ENCODE peak calls at places on chromosome 6, in eight cellular contexts. U is hepatocyte, Y is AG09309, T is heart right ventricle, D is DND-41, O is HFFc6, N is psoas muscle, M is glutamatergic neuron. C is an unnamed sample.

GRCh38 chr6:161254126-161254753 is 19.6 kb downstream of the AGPAT4 start:
- DNase-seq in M (no peak), D (no peak), T (no peak), N (no peak), O (no peak), Y (no peak), U (peak), C (no peak)

GRCh38 chr6:169048806-169049205 is 204.8 kb downstream of the THBS2 start:
- DNase-seq in U (no peak), M (no peak), O (no peak), Y (no peak), N (no peak), D (no peak), T (no peak), C (no peak)

GRCh38 chr6:95576621-95577316 is 566 bp upstream of the MANEA start:
- DNase-seq in U (no peak), O (no peak), Y (no peak), D (no peak), N (no peak), M (no peak), T (no peak), C (no peak)

GRCh38 chr6:2818593-2818992 is 23.1 kb downstream of the SERPINB1 start:
- DNase-seq in T (no peak), Y (no peak), N (no peak), U (no peak), D (no peak), M (no peak), O (peak), C (peak)

GRCh38 chr6:68086199-68086598 is 548.9 kb upstream of the ADGRB3 start:
- DNase-seq in M (no peak), D (no peak), U (no peak), N (no peak), Y (no peak), O (no peak), T (no peak), C (no peak)

GRCh38 chr6:112018619-112019416 is 35.1 kb upstream of the CCN6 start:
- DNase-seq in T (peak), N (no peak), Y (peak), U (no peak), O (peak), D (no peak), M (no peak), C (no peak)

GRCh38 chr6:39224058-39224457 is 5.2 kb downstream of the KCNK5 start:
- DNase-seq in O (no peak), N (no peak), M (no peak), D (no peak), U (no peak), Y (no peak), T (no peak), C (no peak)

GRCh38 chr6:21537660-21538059 is 55.9 kb upstream of the SOX4 start:
- DNase-seq in O (no peak), Y (no peak), N (no peak), U (no peak), T (no peak), D (no peak), M (no peak), C (no peak)

GRCh38 chr6:118965843-118966242 is 30.9 kb upstream of the MCM9 start:
- DNase-seq in U (no peak), T (no peak), Y (no peak), D (no peak), O (no peak), M (no peak), N (no peak), C (no peak)

GRCh38 chr6:36590237-36590636 is 3.9 kb upstream of the SRSF3 start:
- DNase-seq in Y (peak), N (no peak), D (no peak), M (no peak), O (peak), U (peak), T (no peak), C (no peak)

GRCh38 chr6:4466769-4467480 is 309.3 kb upstream of the CDYL start:
- DNase-seq in N (no peak), Y (no peak), D (no peak), U (no peak), T (no peak), M (no peak), O (peak), C (no peak)
- TF ChIP-seq CTCF in N (no peak), Y (peak), D (no peak), U (no peak), T (no peak), M (no peak), O (peak), C (no peak)

GRCh38 chr6:13419422-13419821 is 68.0 kb downstream of the GFOD1 start:
- DNase-seq in N (no peak), D (no peak), Y (no peak), T (no peak), U (no peak), M (no peak), O (no peak), C (no peak)
- TF ChIP-seq CTCF in N (no peak), D (no peak), Y (no peak), T (no peak), U (no peak), M (no peak), O (no peak), C (no peak)

GRCh38 chr6:137165375-137166246 is 7.8 kb downstream of the IL22RA2 start:
- DNase-seq in M (no peak), Y (no peak), N (no peak), D (peak), U (no peak), O (peak), T (peak), C (peak)
- TF ChIP-seq CTCF in M (no peak), Y (peak), N (no peak), D (no peak), U (no peak), O (peak), T (no peak), C (no peak)

GRCh38 chr6:155694429-155694795 is 238.8 kb upstream of the NOX3 start:
- DNase-seq in T (no peak), Y (no peak), O (no peak), D (no peak), N (no peak), U (no peak), M (no peak), C (no peak)
- TF ChIP-seq CTCF in T (no peak), Y (no peak), O (no peak), D (no peak), N (no peak), U (no peak), M (no peak), C (no peak)

DNA sequence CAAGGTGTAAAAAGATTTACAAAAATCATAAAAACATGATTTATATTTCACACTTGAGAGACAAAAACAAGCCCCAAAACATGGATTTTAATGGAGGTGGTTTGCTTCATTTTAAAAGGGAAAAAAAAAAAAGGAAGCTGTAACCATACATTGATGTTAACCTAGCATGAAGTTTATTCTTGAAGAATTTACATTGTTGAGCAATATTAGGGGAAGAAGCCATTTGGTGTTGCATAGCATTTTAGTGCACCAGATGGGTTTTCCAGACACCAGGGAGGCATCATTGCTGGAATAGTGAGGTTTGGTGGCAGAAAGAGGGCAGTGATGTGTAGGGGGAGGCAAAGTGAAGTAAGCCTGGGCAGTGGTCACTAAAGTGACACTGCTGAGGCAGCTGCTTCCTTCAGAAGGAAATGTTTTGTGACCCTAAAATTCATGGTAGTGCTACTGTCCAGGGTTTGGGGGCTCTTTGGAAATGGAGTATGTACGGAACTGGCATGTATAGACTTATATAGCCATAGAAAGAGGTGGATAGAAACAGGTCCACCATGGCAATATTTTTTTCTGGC is 2.5 kb downstream of the TOMM6 start:
- DNase-seq in M (no peak), T (no peak), Y (no peak), N (no peak), D (no peak), O (no peak), U (no peak), C (no peak)
- TF ChIP-seq CTCF in M (no peak), T (no peak), Y (no peak), N (no peak), D (no peak), O (no peak), U (no peak), C (no peak)

GRCh38 chr6:31081872-31082271 is 30.5 kb downstream of the C6orf15 start:
- DNase-seq in N (no peak), M (no peak), D (no peak), Y (no peak), O (no peak), U (no peak), T (no peak), C (no peak)

GRCh38 chr6:31075528-31075927 is 36.8 kb downstream of the C6orf15 start:
- DNase-seq in O (peak), T (no peak), U (no peak), M (no peak), D (no peak), N (no peak), Y (no peak), C (no peak)

GRCh38 chr6:31076611-31077010 is 35.8 kb downstream of the C6orf15 start:
- DNase-seq in T (no peak), D (no peak), O (no peak), Y (no peak), M (no peak), U (no peak), N (no peak), C (no peak)

GRCh38 chr6:31083742-31084354 is 28.5 kb downstream of the C6orf15 start:
- DNase-seq in Y (no peak), T (no peak), M (peak), D (peak), U (peak), N (peak), O (peak), C (peak)

DNA sequence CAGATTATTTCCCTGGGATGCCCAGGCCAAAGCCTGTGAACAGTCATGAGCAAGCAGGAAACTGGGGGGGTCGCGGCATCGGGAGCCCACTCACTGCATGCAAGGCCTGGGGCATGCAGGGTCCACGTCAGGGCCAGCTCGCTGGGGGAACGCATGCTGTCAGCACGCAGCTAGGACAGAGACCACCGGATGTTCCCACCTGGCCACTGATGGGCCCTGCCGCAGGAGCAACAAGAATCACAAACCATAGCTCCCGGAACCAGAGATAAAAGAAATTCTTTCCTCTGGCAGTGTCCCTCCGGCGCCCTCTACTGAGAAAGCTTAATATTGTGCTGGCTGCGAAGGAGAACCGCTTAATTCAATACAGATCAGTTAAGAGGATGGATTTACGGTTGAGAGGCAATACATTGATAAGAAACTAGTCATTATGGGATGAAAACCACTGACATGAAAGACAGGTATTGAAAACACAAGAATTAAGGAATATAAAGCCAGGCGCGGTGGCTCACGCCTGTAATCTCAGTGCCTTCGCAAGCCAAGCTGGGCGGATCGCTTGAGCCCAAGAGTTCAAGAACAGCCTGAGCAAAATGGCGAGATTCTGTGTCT is 32.6 kb downstream of the C6orf15 start:
- DNase-seq in O (peak), Y (no peak), N (peak), D (peak), M (peak), T (peak), U (peak), C (peak)
- TF ChIP-seq CTCF in O (peak), Y (peak), N (peak), D (peak), M (peak), T (peak), U (peak), C (peak)

GRCh38 chr6:17419189-17419575 is 25.8 kb downstream of the CAP2 start:
- DNase-seq in U (no peak), D (no peak), M (no peak), N (no peak), O (no peak), T (no peak), Y (no peak), C (no peak)

GRCh38 chr6:17421406-17421805 is 28.0 kb downstream of the CAP2 start:
- DNase-seq in M (peak), U (no peak), D (no peak), O (no peak), T (no peak), Y (no peak), N (no peak), C (no peak)

GRCh38 chr6:17417817-17418216 is 24.4 kb downstream of the CAP2 start:
- DNase-seq in T (no peak), D (no peak), Y (peak), N (no peak), O (peak), U (peak), M (no peak), C (no peak)

GRCh38 chr6:17423018-17423417 is 29.6 kb downstream of the CAP2 start:
- DNase-seq in O (no peak), U (no peak), D (no peak), Y (no peak), T (no peak), N (no peak), M (no peak), C (no peak)

DNA sequence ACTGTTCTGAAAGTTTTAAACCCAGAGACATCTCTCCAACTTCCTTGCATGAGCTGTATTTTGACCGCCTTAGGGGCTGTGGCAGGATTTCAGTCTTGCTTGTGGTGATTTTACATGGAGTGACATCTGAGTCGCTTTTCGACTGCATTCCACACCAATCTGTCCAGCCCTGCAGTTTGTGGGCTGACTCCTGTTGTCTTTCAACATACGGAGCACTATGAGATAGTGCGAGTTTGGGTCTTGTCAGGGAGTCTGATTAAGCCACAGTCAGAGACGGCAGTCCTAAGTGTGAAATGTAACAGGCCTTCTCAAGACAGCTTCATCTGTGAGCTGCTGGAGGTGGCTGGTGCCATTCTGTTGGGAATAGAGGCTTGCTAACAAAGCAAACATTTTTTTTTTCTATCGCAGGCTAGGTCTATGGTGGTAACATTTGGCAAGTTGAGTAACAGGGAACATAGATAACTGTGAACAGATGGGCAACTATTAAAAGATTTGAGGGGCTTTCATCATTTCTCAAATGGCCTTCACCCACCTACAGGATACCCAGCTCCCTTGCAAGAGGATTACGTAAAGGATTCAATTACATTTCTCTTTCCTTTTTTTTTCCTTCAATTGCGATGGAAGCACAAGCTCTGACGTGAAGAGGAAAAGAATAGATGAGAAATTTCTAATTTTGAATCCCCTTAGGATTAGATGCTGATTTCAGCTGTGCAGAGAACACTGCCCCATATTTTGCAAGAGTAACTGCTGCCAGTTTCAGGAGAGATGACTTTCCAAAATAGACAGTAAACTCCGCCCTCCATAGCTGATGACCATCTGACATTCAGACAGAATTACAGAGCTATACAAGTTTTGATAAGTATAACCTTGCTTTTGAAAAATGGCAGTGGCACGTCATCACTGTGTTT is 25.1 kb downstream of the CAP2 start:
- DNase-seq in D (no peak), T (no peak), O (peak), U (no peak), Y (peak), N (no peak), M (no peak), C (no peak)
- TF ChIP-seq CTCF in D (no peak), T (no peak), O (peak), U (no peak), Y (no peak), N (no peak), M (no peak), C (no peak)

C was measured in activated CD8-positive, alpha-beta T cell treated with anti-CD3 and anti-CD28 coated beads for 36 hours.